ENCODE peak calls at places on chromosomes 13 and 19, in five cellular contexts. N, Y, B, E and L are unnamed samples. For H3K36me3, the result is how much of the 10 kb centered on the place peaks cover.

GRCh38 chr19:7851623-7852500 is 21.8 kb downstream of the EVI5L start:
- DNase-seq in N (no peak), Y (no peak), B (no peak), E (no peak), L (no peak)

GRCh38 chr13:31011193-31011860 is 78.9 kb downstream of the TEX26 start:
- DNase-seq in N (no peak), Y (no peak), B (no peak), E (no peak), L (no peak)

GRCh38 chr13:75643693-75644092 is 7.6 kb downstream of the LMO7 start:
- DNase-seq in N (no peak), Y (no peak), B (no peak), E (no peak), L (no peak)

GRCh38 chr13:40536443-40537113 is 129.9 kb downstream of the FOXO1 start:
- DNase-seq in N (no peak), Y (no peak), B (no peak), E (peak), L (no peak)

GRCh38 chr19:55370305-55370988 is at the start of gene IL11:
- DNase-seq in N (no peak), Y (no peak), B (peak), E (peak), L (no peak)

GRCh38 chr13:45728759-45729158 is 26.6 kb downstream of the CBY2 start:
- DNase-seq in N (no peak), Y (no peak), B (no peak), E (peak), L (no peak)

GRCh38 chr13:23627419-23627818 is 57.2 kb downstream of the TNFRSF19 start:
- DNase-seq in N (no peak), Y (no peak), B (no peak), E (no peak), L (no peak)

GRCh38 chr13:100828226-100828625 is 153.6 kb upstream of the TMTC4 start:
- DNase-seq in N (no peak), Y (no peak), B (no peak), E (no peak), L (no peak)

GRCh38 chr13:30864352-30865130 is 41.5 kb upstream of the MEDAG start:
- DNase-seq in N (no peak), Y (peak), B (peak), E (peak), L (no peak)

GRCh38 chr19:29487432-29487831 is 38.4 kb upstream of the VSTM2B start:
- DNase-seq in N (no peak), Y (no peak), B (no peak), E (no peak), L (no peak)

GRCh38 chr19:30367001-30367400 is 5.2 kb upstream of the ZNF536 start:
- DNase-seq in N (no peak), Y (no peak), B (no peak), E (no peak), L (no peak)

GRCh38 chr13:39481493-39481892 is 121.5 kb downstream of the LHFPL6 start:
- DNase-seq in N (no peak), Y (no peak), B (peak), E (no peak), L (no peak)

GRCh38 chr13:30034448-30034795 is 184.0 kb upstream of the UBL3 start:
- DNase-seq in N (no peak), Y (peak), B (peak), E (no peak), L (no peak)

GRCh38 chr19:32233885-32234284 is 111.5 kb upstream of the ZNF507 start:
- DNase-seq in N (no peak), Y (no peak), B (no peak), E (no peak), L (no peak)

GRCh38 chr13:59424661-59425060 is 739.1 kb downstream of the DIAPH3 start:
- DNase-seq in N (no peak), Y (no peak), B (peak), E (no peak), L (no peak)

GRCh38 chr13:110698689-110699088 is 7.2 kb downstream of the CARS2 start:
- DNase-seq in N (no peak), Y (no peak), B (no peak), E (no peak), L (no peak)

GRCh38 chr13:27147530-27148170 is 24.0 kb downstream of the USP12 start:
- DNase-seq in N (peak), Y (no peak), B (peak), E (no peak), L (peak)

GRCh38 chr19:10727599-10728250 is 9.8 kb downstream of the DNM2 start:
- DNase-seq in N (no peak), Y (no peak), B (no peak), E (no peak), L (no peak)

GRCh38 chr19:57992841-57993240 is 9.8 kb downstream of the ZNF606 start:
- DNase-seq in N (no peak), Y (no peak), B (no peak), E (no peak), L (no peak)
- H3K36me3 ChIP-seq in N (under half), Y (under half), B (under half), E (under half), L (under half)

DNA sequence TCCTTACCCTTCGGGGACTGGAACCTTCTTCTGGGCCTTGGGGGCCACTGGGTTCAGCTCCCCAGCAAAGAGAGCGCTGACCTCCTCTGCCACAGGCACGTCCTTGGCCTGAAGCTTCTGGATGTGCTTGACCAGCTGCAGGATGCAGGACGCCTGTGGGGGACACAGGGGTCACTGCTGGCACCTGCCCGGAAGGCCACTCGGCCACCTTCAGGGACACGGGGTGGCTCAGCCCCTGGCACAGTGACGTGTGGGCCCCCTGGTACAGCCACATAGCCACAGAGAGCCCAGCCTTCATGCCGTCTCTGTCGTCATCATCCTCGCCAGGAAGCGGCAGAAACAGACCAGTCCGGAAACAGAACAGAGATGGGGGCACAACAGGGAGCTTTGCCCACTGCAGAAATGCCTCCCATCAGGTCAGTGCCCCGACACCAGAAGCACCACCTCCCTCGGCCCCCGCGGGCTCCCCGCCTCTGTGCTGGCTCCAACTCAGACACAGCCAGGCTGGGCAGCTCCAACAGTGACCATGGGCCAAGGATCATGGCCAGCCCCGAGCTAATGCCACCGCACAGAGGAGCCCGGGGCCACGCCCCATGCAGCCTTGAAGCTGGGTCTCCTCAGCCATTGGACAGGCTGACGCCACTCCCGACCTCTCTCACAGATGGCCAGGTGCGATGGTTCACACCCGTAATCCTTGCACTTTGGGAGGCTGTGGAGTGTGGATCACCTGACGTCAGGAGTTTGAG is 20.7 kb downstream of the IZUMO4 start:
- DNase-seq in N (no peak), Y (no peak), B (no peak), E (no peak), L (no peak)
- H3K36me3 ChIP-seq in N (half or more), Y (half or more), B (half or more), E (under half), L (half or more)

GRCh38 chr13:113992276-113993005 is 18.6 kb upstream of the C13orf46 start:
- DNase-seq in N (no peak), Y (no peak), B (no peak), E (no peak), L (no peak)
- H3K36me3 ChIP-seq in N (under half), Y (under half), B (under half), E (under half), L (under half)

GRCh38 chr13:47964863-47965262 is 36.2 kb downstream of the SUCLA2 start:
- DNase-seq in N (no peak), Y (no peak), B (no peak), E (no peak), L (no peak)
- H3K36me3 ChIP-seq in N (under half), Y (under half), B (under half), E (under half), L (under half)

GRCh38 chr19:43553656-43554055 is 20.7 kb downstream of the ZNF575 start:
- DNase-seq in N (no peak), Y (no peak), B (no peak), E (no peak), L (no peak)

GRCh38 chr19:43551399-43552197 is 18.6 kb downstream of the ZNF575 start:
- DNase-seq in N (no peak), Y (no peak), B (no peak), E (no peak), L (no peak)

GRCh38 chr19:43554317-43554895 is 20.9 kb downstream of the XRCC1 start:
- DNase-seq in N (no peak), Y (no peak), B (no peak), E (no peak), L (no peak)

GRCh38 chr19:43552616-43553015 is 19.6 kb downstream of the ZNF575 start:
- DNase-seq in N (no peak), Y (no peak), B (no peak), E (no peak), L (no peak)

GRCh38 chr19:43552198-43552450 is 19.1 kb downstream of the ZNF575 start:
- DNase-seq in N (no peak), Y (no peak), B (no peak), E (no peak), L (no peak)
- H3K36me3 ChIP-seq in N (under half), Y (under half), B (under half), E (under half), L (under half)

DNA sequence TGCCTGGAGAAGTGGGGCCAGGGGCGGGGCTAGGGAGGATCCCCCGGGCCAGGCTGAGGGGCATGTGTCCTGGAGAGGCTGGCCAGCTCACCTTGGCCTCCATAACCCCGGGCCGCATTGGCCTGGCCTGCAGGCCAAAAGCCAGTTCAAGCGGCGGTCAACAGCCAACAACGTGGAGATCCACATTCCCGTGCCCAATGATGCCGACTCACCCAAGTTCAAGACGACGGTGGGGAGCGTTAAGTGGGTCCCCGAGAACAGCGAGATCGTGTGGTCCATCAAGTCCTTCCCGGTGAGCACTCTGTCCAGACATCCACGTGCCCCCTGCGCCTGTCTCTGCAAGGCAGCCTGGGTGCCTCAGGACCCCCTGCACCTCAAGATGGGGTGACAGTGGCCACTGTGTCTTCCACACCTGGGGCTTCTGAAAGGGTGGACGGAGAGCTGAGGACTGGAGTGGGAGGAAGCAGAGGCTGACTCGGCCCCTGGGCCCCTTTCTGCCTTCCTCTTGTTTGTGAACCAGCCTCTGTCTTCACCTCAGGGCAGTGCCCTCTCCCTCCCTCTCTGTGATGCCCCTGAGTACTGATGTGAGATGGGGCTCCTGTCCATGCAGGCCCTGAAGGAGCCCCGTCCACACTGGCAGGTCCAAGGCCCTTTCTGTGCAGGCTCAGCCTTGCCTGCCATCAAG is 31.1 kb downstream of the AP1M1 start:
- DNase-seq in N (no peak), Y (no peak), B (no peak), E (no peak), L (no peak)
- H3K36me3 ChIP-seq in N (under half), Y (half or more), B (under half), E (under half), L (half or more)

GRCh38 chr19:651991-652390 is 11.0 kb downstream of the RNF126 start:
- DNase-seq in N (no peak), Y (no peak), B (no peak), E (no peak), L (no peak)
- H3K36me3 ChIP-seq in N (under half), Y (under half), B (under half), E (under half), L (under half)

DNA sequence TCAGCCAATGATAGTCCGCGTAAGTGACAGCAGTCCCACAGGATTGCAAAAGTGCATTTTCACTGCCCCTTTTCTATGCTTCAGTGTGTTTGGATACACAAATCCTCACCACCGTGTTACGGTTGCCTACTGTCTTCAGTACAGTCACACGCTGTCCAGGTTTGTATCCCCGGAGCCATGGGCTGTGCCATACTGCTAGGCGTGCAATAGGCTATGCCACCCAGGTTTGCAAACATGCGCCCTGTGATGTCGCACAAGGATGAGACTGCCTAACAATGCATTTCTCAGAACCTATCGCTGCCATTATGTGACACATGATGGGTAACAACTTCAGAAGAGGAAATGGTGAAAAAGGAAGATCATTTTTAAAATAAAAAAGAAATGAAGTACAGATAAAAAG is 16.8 kb upstream of the ADPRHL1 start:
- DNase-seq in N (no peak), Y (no peak), B (no peak), E (no peak), L (no peak)
- H3K36me3 ChIP-seq in N (under half), Y (under half), B (under half), E (under half), L (under half)